ENCODE peak calls at places on chromosome 18, in four cellular contexts. U, G, R and M are unnamed samples.

GRCh38 chr18:44743626-44744025 is 62.9 kb downstream of the SETBP1 start:
- DNase-seq in G (no peak), U (no peak), R (no peak), M (no peak)

GRCh38 chr18:77098033-77098432 is 34.5 kb downstream of the MBP start:
- DNase-seq in G (no peak), R (no peak), U (no peak), M (no peak)

GRCh38 chr18:70422061-70422965 is 133.5 kb downstream of the SOCS6 start:
- DNase-seq in R (no peak), G (peak; percentile 67), U (no peak), M (peak; percentile 35)

GRCh38 chr18:74342416-74343043 is 26.9 kb downstream of the C18orf63 start:
- DNase-seq in U (no peak), R (peak; percentile 9), G (no peak), M (peak; percentile 58)

GRCh38 chr18:25647404-25647803 is 295.4 kb upstream of the ZNF521 start:
- DNase-seq in R (no peak), G (no peak), U (no peak), M (no peak)

GRCh38 chr18:37385846-37386435 is 179.7 kb downstream of the CELF4 start:
- DNase-seq in G (no peak), R (peak; percentile 42), U (no peak), M (peak; percentile 13)

GRCh38 chr18:24403076-24403475 is 5.5 kb upstream of the OSBPL1A start:
- DNase-seq in R (no peak), U (no peak), G (no peak), M (no peak)

GRCh38 chr18:63320041-63320689 is 596 bp upstream of the BCL2 start:
- DNase-seq in U (no peak), R (peak; percentile 70), G (peak; percentile 28), M (peak; percentile 61)

GRCh38 chr18:46334200-46334553 is 230.0 kb downstream of the HAUS1 start:
- DNase-seq in U (no peak), G (no peak), R (no peak), M (no peak)

DNA sequence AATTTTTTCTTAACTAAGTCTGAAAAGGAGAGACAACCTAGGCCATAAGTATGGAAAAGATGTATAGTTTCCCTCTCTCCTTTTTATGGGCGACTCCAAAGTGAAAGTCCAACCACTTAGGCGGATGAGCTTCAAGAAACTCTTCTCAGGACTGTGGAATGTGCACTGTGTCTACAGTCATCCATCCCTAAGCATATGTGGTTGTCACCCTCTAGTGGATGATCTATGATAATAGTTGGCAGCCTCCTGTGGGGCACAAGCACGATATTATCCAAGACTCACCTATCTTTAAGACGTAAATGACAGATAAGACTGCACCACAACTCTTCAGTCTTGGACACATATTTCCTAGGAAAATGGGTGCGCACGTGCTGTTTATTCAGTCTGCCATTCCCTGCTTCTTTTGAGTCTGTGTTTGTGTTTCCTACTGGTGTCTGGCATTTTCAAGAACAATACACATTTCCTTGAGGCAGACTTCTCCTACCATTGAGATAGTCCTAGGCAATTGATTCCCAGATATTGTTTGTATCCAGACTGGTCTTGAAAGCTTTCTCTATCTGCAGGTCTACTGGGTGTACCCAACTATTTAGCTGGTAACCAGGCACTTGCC is 145.5 kb upstream of the CTAGE1 start:
- DNase-seq in G (peak; percentile 82), R (peak; percentile 84), U (peak; percentile 3), M (peak; percentile 62)
- TF ChIP-seq POLR2AphosphoS2 in G (no peak), R (no peak), U (no peak), M (no peak)

DNA sequence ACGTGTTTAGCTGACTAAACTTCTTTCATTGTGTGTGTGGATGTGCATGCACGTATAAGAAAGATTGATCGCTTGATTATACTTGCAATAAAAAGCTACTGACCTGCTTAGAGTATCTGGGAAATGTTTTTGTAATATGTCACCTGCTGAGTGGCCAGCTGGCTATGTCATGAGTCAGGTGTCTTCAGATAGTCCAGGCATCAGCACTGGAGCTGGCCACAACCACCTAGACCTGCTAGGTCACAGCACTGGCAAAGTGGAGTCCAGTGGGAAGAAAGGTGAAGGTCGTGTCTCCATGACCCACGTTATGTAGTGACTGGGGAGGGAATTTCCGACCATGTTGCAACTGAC is 147.0 kb downstream of the ESCO1 start:
- DNase-seq in G (no peak), R (no peak), U (no peak), M (no peak)
- TF ChIP-seq BHLHE40 in G (no peak), R (no peak), U (no peak), M (no peak)

DNA sequence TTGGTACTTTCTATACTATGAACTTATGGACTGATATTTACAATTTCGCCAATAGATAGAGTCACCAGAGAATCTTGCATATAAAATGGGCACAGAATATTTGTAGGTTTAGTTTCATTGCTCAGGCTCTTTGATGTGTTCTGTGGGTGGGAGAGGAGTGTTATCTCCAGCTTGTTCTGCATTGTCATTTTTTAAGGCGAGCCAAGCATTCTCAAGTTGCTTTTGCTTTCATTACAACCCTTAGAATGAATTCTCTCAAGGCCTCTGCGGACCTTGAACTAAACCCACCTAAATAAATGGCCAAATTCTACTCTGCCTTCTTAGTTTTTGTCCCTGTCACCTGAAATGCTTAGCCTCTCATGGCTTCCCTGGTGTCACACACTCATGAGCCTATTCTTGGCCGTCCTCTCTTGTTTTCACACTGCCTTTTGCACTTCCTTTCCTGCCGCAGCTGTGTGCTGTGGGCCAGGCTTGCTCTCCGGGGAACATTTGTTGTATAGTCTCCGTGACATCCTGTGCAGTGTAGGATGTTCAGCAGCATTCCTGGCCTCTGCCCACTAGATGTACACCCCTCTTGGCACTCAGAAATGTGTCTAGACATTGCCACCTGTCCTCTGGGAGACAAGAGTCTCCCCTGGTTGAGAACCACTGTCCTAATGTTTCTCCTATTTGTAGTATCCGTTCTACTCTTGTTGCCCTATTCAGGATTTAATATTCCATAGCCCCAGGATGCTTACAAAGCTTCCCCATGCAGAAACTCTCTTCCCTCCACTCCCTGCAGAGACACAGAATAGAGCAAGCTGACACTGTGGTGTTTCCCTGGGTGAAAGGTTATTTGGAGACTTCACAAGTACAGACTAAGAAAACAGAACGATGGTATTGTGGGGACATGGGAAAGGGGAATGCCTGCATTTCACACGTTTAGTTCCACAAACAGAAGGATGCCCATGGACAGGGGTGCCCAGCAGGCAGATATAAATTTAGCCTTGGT is 255.6 kb downstream of the PTPRM start:
- DNase-seq in U (no peak), G (no peak), R (no peak), M (no peak)
- TF ChIP-seq POLR2AphosphoS2 in U (no peak), G (no peak), R (no peak), M (no peak)

GRCh38 chr18:48348739-48349138 is 60.4 kb downstream of the ZBTB7C start:
- DNase-seq in G (no peak), R (no peak), U (no peak), M (no peak)
- TF ChIP-seq BHLHE40 in G (no peak), R (no peak), U (no peak), M (no peak)

DNA sequence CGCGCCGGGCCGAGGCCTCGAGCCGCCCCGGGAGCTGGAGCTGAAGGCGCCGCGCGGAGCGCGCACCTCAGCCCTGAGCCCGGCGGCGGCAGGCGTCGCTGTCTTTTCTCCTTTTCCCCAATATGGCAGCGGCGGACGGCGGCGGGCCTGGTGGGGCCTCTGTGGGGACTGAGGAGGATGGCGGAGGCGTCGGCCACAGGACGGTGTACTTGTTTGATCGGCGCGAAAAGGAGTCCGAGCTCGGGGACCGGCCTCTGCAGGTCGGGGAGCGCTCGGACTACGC is 369 bp downstream of the SMCHD1 start:
- DNase-seq in U (no peak), G (peak; percentile 11), R (no peak), M (no peak)
- TF ChIP-seq POLR2AphosphoS2 in U (no peak), G (no peak), R (no peak), M (no peak)

GRCh38 chr18:58484989-58485962 is 143.6 kb downstream of the ALPK2 start:
- DNase-seq in G (no peak), R (no peak), U (no peak), M (no peak)
- TF ChIP-seq BHLHE40 in G (no peak), R (no peak), U (no peak), M (no peak)

DNA sequence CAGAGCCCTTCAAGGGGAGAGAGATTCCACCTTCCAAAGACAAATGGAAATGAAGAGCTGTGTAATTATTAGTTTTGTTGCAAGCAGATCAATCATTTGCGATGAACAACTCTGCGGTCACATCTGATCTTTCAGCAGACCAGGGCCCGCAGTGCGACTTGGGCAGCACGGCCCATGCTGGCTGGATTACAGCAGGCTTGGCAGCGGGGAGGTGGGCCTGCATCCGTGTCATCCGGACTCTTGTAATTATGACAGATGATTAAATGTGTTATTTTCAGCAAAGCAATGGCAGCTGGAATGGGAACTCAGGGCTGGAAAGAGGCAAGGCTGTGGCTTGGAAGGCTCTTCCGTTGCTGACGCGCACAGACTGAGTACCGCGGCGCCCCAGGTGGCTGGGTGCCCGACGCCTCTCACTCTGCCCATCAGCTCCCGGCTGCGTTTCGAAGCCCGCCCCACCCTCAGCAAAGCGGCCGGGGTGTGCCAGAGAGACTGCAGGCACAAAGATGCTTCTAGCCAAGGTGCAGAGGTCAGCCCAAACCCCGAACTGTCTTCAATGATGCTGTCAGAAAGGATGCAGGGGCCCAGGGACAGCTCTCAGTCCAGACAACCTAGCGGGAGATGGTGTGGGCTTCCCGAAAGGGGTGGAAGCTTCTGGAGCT is 397.4 kb upstream of the SALL3 start:
- DNase-seq in R (no peak), U (no peak), G (no peak), M (no peak)
- TF ChIP-seq POLR2AphosphoS2 in R (no peak), U (no peak), G (no peak), M (no peak)

GRCh38 chr18:8247700-8248099 is 361.5 kb upstream of the RAB12 start:
- DNase-seq in U (no peak), R (no peak), G (no peak), M (no peak)

GRCh38 chr18:8235916-8236315 is 373.3 kb upstream of the RAB12 start:
- DNase-seq in U (no peak), G (no peak), R (no peak), M (no peak)

GRCh38 chr18:8238507-8238906 is 370.7 kb upstream of the RAB12 start:
- DNase-seq in R (no peak), U (no peak), G (no peak), M (peak; percentile 90)

GRCh38 chr18:8242306-8242705 is 366.9 kb upstream of the RAB12 start:
- DNase-seq in U (no peak), R (no peak), G (no peak), M (no peak)

GRCh38 chr18:8241731-8242130 is 367.5 kb upstream of the RAB12 start:
- DNase-seq in G (no peak), U (no peak), R (no peak), M (no peak)
- TF ChIP-seq BHLHE40 in G (no peak), U (no peak), R (no peak), M (no peak)

DNA sequence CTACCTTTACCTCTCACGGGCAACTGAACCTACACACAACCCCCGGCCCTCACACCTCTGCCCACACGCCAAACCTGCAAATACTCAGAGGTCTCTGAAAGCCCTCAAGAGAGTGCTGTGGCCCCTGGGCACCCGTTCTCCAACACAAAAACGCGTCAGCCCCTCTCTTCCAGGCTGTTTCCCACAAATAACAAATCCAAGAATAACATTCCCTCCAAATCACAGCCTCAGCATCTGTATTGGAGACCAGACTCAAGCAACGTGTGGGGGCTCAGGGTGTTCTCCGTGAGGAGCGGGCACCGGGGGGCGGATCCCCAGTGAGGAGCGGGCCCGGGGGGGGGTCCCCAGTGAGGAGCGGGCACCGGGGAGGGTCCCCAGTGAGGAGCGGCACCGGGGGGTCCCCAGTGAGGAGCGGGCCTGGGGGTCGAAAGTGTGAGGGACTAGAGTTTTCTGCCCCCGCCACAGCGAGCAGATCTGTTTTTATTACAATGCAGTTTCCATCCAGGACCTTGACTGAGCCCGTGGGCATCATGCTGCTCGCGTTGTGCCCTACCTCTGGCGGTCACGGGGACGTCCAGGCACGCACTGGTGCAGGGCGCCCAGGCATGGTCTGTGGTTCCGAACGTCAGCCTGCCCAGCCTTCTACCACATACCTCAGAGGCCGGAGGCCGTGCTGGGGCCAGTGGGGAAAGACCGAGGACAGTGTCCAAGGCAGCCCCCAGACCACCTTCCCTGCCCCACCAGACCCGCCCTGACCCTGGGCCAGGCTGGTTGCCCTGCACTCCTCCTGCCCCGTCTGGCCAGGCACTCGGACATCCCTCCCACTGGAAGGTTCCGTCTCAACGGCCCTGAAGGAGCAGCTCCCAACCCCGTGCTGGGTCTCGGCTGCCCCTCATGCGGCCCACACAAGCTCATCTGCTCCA is 33.1 kb downstream of the SLC66A2 start:
- DNase-seq in G (no peak), U (no peak), R (no peak), M (no peak)
- TF ChIP-seq POLR2AphosphoS2 in G (no peak), U (no peak), R (no peak), M (no peak)